ENCODE peak calls at places on chromosomes 12 and 14, in six cellular contexts. C, U, O, E, D and B are unnamed samples.

GRCh38 chr14:77988966-77989365 is 181.2 kb upstream of the NRXN3 start:
- DNase-seq in C (no peak), U (no peak), O (no peak), E (no peak), D (no peak), B (peak; percentile 6)

GRCh38 chr14:48563465-48563864 is 888.1 kb upstream of the MDGA2 start:
- DNase-seq in C (no peak), U (no peak), O (no peak), E (no peak), D (no peak), B (no peak)

GRCh38 chr12:89384050-89384749 is 31.9 kb upstream of the DUSP6 start:
- DNase-seq in C (no peak), U (peak; percentile 54), O (peak; percentile 52), E (no peak), D (peak; percentile 55), B (peak; percentile 66)

GRCh38 chr12:4809013-4809448 is 88.8 kb downstream of the GALNT8 start:
- DNase-seq in C (no peak), U (peak; percentile 69), O (peak; percentile 71), E (no peak), D (no peak), B (no peak)

GRCh38 chr14:47040490-47040889 is 388.9 kb upstream of the RPL10L start:
- DNase-seq in C (no peak), U (no peak), O (no peak), E (no peak), D (peak; percentile 51), B (peak; percentile 3)

GRCh38 chr14:23646648-23647549 is 10.7 kb downstream of the DHRS2 start:
- DNase-seq in C (no peak), U (no peak), O (no peak), E (no peak), D (no peak), B (peak; percentile 76)

GRCh38 chr12:100234166-100234565 is 32.7 kb downstream of the DEPDC4 start:
- DNase-seq in C (no peak), U (no peak), O (no peak), E (no peak), D (peak; percentile 8), B (no peak)

GRCh38 chr12:78951746-78952532 is 87.4 kb downstream of the SYT1 start:
- DNase-seq in C (no peak), U (no peak), O (no peak), E (no peak), D (peak; percentile 3), B (no peak)

GRCh38 chr12:102883204-102883799 is 33.7 kb downstream of the PAH start:
- DNase-seq in C (peak; percentile 56), U (peak; percentile 77), O (peak; percentile 82), E (peak; percentile 61), D (no peak), B (peak; percentile 48)

GRCh38 chr14:72810201-72810600 is 83.7 kb downstream of the DPF3 start:
- DNase-seq in C (no peak), U (no peak), O (no peak), E (no peak), D (no peak), B (no peak)

GRCh38 chr12:64965920-64966319 is 141.5 kb downstream of the TBC1D30 start:
- DNase-seq in C (no peak), U (no peak), O (no peak), E (no peak), D (no peak), B (no peak)

GRCh38 chr12:103884316-103884715 is 43.3 kb upstream of the NT5DC3 start:
- DNase-seq in C (no peak), U (no peak), O (no peak), E (peak; percentile 25), D (peak; percentile 72), B (no peak)

GRCh38 chr12:95191060-95191696 is 26.1 kb downstream of the FGD6 start:
- DNase-seq in C (no peak), U (no peak), O (no peak), E (no peak), D (peak; percentile 62), B (peak; percentile 52)

GRCh38 chr12:16608346-16608745 is 2.4 kb upstream of the LMO3 start:
- DNase-seq in C (no peak), U (no peak), O (no peak), E (no peak), D (no peak), B (no peak)

GRCh38 chr12:72028966-72029365 is 90.3 kb downstream of the TPH2 start:
- DNase-seq in C (no peak), U (no peak), O (no peak), E (no peak), D (no peak), B (no peak)

GRCh38 chr12:56086096-56086495 is 6.1 kb downstream of the ERBB3 start:
- DNase-seq in C (no peak), U (no peak), O (no peak), E (no peak), D (no peak), B (no peak)

GRCh38 chr14:32417956-32418552 is 89.0 kb downstream of the AKAP6 start:
- DNase-seq in C (no peak), U (no peak), O (no peak), E (no peak), D (peak; percentile 89), B (no peak)

GRCh38 chr12:4969405-4969804 is 59.7 kb downstream of the KCNA1 start:
- DNase-seq in C (no peak), U (no peak), O (no peak), E (no peak), D (no peak), B (no peak)

GRCh38 chr12:67691220-67691619 is 42.7 kb downstream of the DYRK2 start:
- DNase-seq in C (no peak), U (no peak), O (no peak), E (no peak), D (no peak), B (no peak)

GRCh38 chr12:575129-575502 is 88.1 kb downstream of the NINJ2 start:
- DNase-seq in C (no peak), U (no peak), O (no peak), E (no peak), D (no peak), B (no peak)

GRCh38 chr14:77088219-77088618 is 9.8 kb upstream of the CIPC start:
- DNase-seq in C (no peak), U (peak; percentile 88), O (peak; percentile 80), E (no peak), D (no peak), B (no peak)

DNA sequence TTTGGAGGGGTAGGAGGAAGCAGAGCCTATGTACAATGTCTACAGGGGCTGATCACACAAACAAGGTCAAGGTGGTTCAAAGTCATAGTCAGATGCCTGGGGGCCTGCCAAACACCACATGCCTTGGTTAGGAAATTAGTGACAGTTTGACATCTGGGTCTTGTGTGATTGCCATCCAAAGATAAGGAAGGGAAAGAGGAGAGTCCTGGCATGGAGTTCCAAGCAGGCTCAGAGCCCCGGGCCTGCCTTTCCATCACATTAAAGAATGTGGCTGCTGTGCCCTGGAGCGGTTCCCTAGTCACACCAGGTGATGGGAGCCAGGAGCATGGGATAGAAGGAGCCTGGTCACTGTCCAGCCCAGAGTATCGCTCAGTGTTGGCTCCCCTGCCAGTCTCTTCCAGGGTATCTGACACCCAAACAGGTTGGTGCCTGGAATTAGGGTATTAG is 53.6 kb upstream of the BCL2L14 start:
- DNase-seq in C (no peak), U (no peak), O (no peak), E (no peak), D (no peak), B (no peak)
- TF ChIP-seq JUN in C (no peak), U (no peak), O (no peak), E (no peak), D (no peak), B (no peak)

DNA sequence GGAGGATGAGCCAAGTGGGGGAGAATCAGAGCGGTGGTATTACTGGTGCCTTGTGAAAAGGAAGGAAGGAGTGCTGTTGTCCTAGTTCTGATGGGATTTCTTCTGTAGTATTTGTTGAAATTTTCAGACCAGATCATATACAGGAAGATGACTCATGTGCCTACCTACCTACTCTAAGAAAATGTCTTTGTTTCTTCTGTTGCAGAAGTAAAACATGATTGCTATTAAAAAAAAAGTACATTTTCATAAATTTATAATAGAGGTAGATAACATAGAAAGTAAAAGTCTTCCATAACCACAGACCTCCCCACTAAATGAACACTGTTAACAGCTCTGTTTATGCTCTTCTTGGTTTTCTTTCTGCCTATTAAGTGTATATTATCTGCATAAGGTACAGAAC is 26.9 kb downstream of the SAMD4A start:
- DNase-seq in C (no peak), U (no peak), O (no peak), E (no peak), D (peak; percentile 78), B (no peak)
- TF ChIP-seq JUN in C (no peak), U (no peak), O (no peak), E (no peak), D (peak; percentile 75), B (no peak)

DNA sequence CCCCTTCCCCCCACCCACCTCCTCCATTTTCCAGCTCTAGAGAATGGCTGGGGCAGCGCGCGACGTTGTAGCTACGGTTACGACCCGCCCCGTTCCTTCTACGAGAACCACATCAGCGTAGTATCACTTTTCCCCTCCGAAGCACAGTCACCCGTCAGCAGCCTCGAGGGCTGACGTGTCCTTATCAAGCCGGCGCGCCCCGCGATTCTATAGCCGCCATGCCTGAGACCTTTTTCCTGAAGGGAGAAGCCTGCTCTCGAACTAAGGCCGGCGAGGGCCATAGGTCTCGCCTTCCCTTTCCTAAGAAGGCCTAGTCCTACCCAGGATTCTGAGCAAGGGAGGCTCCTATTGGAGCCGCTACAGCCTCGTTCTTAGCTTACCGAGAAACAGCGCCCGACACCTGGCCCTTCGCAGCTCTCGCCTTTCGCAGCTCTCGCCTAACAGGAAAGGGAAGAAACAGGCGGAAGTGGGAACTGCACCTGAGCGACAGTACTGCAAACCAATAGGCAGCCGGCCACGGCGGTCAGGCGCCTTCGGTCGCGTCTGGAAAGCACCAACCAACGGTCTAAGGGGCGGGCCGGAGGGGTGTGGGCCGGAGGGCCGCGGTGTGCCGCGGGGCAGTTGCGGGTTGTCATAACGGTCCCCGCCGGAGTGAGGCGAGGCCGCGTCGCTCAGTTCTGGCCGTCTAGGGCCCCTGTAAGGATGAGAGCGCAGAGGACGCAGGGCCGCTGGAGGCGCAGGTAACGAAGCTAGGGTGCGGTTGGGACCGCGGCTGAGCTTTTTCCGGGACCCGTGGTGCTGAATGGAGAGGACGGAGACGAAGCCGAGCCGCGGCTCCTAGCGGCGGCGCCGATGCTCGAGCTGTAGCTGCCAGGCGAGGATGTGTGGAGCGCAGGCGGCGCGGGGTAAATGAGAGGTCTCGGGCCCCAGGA is at the start of the genes MGAT2 and RPL36AL:
- DNase-seq in C (peak; percentile 98), U (peak; percentile 99), O (peak; percentile 97), E (peak; percentile 91), D (peak; percentile 99), B (peak; percentile 95)
- TF ChIP-seq JUN in C (peak; percentile 93), U (no peak), O (no peak), E (no peak), D (no peak), B (no peak)

GRCh38 chr12:20501958-20502357 is 133.6 kb downstream of the PDE3A start:
- DNase-seq in C (no peak), U (no peak), O (no peak), E (no peak), D (no peak), B (no peak)
- TF ChIP-seq JUN in C (no peak), U (no peak), O (no peak), E (no peak), D (no peak), B (no peak)

DNA sequence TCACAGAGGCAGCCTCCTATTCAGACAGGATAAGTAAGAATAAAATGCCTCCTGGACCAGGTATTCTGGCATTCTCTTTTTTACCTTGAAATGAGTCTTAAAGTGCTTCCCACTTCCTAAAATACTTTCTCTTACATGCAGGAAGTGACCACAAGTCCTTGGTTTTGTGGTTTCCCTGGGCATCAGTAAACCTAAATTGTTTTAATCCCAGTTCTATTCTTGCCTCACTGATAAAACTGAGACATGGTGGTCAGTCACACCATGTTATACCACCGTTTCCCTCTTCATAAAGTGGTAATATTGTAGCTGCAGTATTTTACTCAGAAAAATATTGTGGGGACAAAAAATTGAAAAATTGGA is 1.2 kb upstream of the SALL2 start:
- DNase-seq in C (no peak), U (no peak), O (no peak), E (no peak), D (no peak), B (no peak)
- TF ChIP-seq JUN in C (no peak), U (no peak), O (no peak), E (no peak), D (no peak), B (no peak)